ENCODE peak calls at places on chromosome 7, in ten cellular contexts. One of them, this sample, is unnamed.

GRCh38 chr7:116792813-116793212 is 69.6 kb upstream of the CAPZA2 start:
- DNase-seq in HEK293T: no peak
- DNase-seq in activated CD4-positive, alpha-beta T cell treated with anti-CD3 and anti-CD28 coated beads for 48 hours: no peak
- DNase-seq in NCI-H1105 treated with DMSO at 0.1 percent for 48 hours: no peak
- DNase-seq in brain microvascular endothelial cell: no peak
- DNase-seq in kidney tubule cell: no peak
- DNase-seq in stimulated activated naive CD8-positive, alpha-beta T cell treated with anti-CD3 and anti-CD28 coated beads, Interleukin-15, amount 100 ng/mL, for 72 hours: no peak
- DNase-seq in left ventricle myocardium inferior: no peak
- DNase-seq in EH: no peak
- DNase-seq in glutamatergic neuron: no peak
- DNase-seq in this sample: no peak

GRCh38 chr7:134071355-134072331 is 55.5 kb upstream of the LRGUK start:
- DNase-seq in NCI-H1105 treated with DMSO at 0.1 percent for 48 hours: no peak
- DNase-seq in glutamatergic neuron: no peak
- DNase-seq in activated CD4-positive, alpha-beta T cell treated with anti-CD3 and anti-CD28 coated beads for 48 hours: no peak
- DNase-seq in brain microvascular endothelial cell: no peak
- DNase-seq in stimulated activated naive CD8-positive, alpha-beta T cell treated with anti-CD3 and anti-CD28 coated beads, Interleukin-15, amount 100 ng/mL, for 72 hours: no peak
- DNase-seq in EH: no peak
- DNase-seq in kidney tubule cell: no peak
- DNase-seq in left ventricle myocardium inferior: no peak
- DNase-seq in HEK293T: no peak
- DNase-seq in this sample: no peak

GRCh38 chr7:81195033-81195432 is 276.2 kb upstream of the SEMA3C start:
- DNase-seq in brain microvascular endothelial cell: no peak
- DNase-seq in glutamatergic neuron: no peak
- DNase-seq in NCI-H1105 treated with DMSO at 0.1 percent for 48 hours: no peak
- DNase-seq in stimulated activated naive CD8-positive, alpha-beta T cell treated with anti-CD3 and anti-CD28 coated beads, Interleukin-15, amount 100 ng/mL, for 72 hours: no peak
- DNase-seq in left ventricle myocardium inferior: no peak
- DNase-seq in activated CD4-positive, alpha-beta T cell treated with anti-CD3 and anti-CD28 coated beads for 48 hours: no peak
- DNase-seq in kidney tubule cell: peak
- DNase-seq in EH: peak
- DNase-seq in HEK293T: no peak
- DNase-seq in this sample: no peak

GRCh38 chr7:142964502-142965246 is 2.5 kb upstream of the KEL start:
- DNase-seq in HEK293T: no peak
- DNase-seq in kidney tubule cell: peak
- DNase-seq in brain microvascular endothelial cell: peak
- DNase-seq in activated CD4-positive, alpha-beta T cell treated with anti-CD3 and anti-CD28 coated beads for 48 hours: no peak
- DNase-seq in stimulated activated naive CD8-positive, alpha-beta T cell treated with anti-CD3 and anti-CD28 coated beads, Interleukin-15, amount 100 ng/mL, for 72 hours: no peak
- DNase-seq in left ventricle myocardium inferior: no peak
- DNase-seq in EH: peak
- DNase-seq in glutamatergic neuron: no peak
- DNase-seq in NCI-H1105 treated with DMSO at 0.1 percent for 48 hours: no peak
- DNase-seq in this sample: no peak

GRCh38 chr7:38339953-38340819 is 66.8 kb upstream of the TARP start:
- DNase-seq in left ventricle myocardium inferior: no peak
- DNase-seq in activated CD4-positive, alpha-beta T cell treated with anti-CD3 and anti-CD28 coated beads for 48 hours: no peak
- DNase-seq in glutamatergic neuron: no peak
- DNase-seq in stimulated activated naive CD8-positive, alpha-beta T cell treated with anti-CD3 and anti-CD28 coated beads, Interleukin-15, amount 100 ng/mL, for 72 hours: no peak
- DNase-seq in kidney tubule cell: no peak
- DNase-seq in NCI-H1105 treated with DMSO at 0.1 percent for 48 hours: no peak
- DNase-seq in HEK293T: no peak
- DNase-seq in brain microvascular endothelial cell: no peak
- DNase-seq in EH: no peak
- DNase-seq in this sample: no peak

GRCh38 chr7:93006480-93007095 is 111.2 kb downstream of the SAMD9 start:
- DNase-seq in EH: no peak
- DNase-seq in brain microvascular endothelial cell: no peak
- DNase-seq in stimulated activated naive CD8-positive, alpha-beta T cell treated with anti-CD3 and anti-CD28 coated beads, Interleukin-15, amount 100 ng/mL, for 72 hours: no peak
- DNase-seq in activated CD4-positive, alpha-beta T cell treated with anti-CD3 and anti-CD28 coated beads for 48 hours: no peak
- DNase-seq in glutamatergic neuron: no peak
- DNase-seq in left ventricle myocardium inferior: no peak
- DNase-seq in NCI-H1105 treated with DMSO at 0.1 percent for 48 hours: no peak
- DNase-seq in kidney tubule cell: no peak
- DNase-seq in HEK293T: no peak
- DNase-seq in this sample: no peak

GRCh38 chr7:120993575-120994191 is 5.2 kb downstream of the CPED1 start:
- DNase-seq in brain microvascular endothelial cell: no peak
- DNase-seq in glutamatergic neuron: no peak
- DNase-seq in activated CD4-positive, alpha-beta T cell treated with anti-CD3 and anti-CD28 coated beads for 48 hours: no peak
- DNase-seq in left ventricle myocardium inferior: no peak
- DNase-seq in kidney tubule cell: peak
- DNase-seq in EH: peak
- DNase-seq in stimulated activated naive CD8-positive, alpha-beta T cell treated with anti-CD3 and anti-CD28 coated beads, Interleukin-15, amount 100 ng/mL, for 72 hours: no peak
- DNase-seq in NCI-H1105 treated with DMSO at 0.1 percent for 48 hours: no peak
- DNase-seq in HEK293T: no peak
- DNase-seq in this sample: no peak

GRCh38 chr7:101911800-101912705 is 94.6 kb downstream of the CUX1 start:
- DNase-seq in NCI-H1105 treated with DMSO at 0.1 percent for 48 hours: no peak
- DNase-seq in activated CD4-positive, alpha-beta T cell treated with anti-CD3 and anti-CD28 coated beads for 48 hours: no peak
- DNase-seq in glutamatergic neuron: peak
- DNase-seq in left ventricle myocardium inferior: peak
- DNase-seq in brain microvascular endothelial cell: no peak
- DNase-seq in stimulated activated naive CD8-positive, alpha-beta T cell treated with anti-CD3 and anti-CD28 coated beads, Interleukin-15, amount 100 ng/mL, for 72 hours: no peak
- DNase-seq in HEK293T: no peak
- DNase-seq in kidney tubule cell: peak
- DNase-seq in EH: peak
- DNase-seq in this sample: no peak

GRCh38 chr7:118129037-118129436 is 54.9 kb upstream of the LSM8 start:
- DNase-seq in activated CD4-positive, alpha-beta T cell treated with anti-CD3 and anti-CD28 coated beads for 48 hours: no peak
- DNase-seq in EH: no peak
- DNase-seq in NCI-H1105 treated with DMSO at 0.1 percent for 48 hours: no peak
- DNase-seq in stimulated activated naive CD8-positive, alpha-beta T cell treated with anti-CD3 and anti-CD28 coated beads, Interleukin-15, amount 100 ng/mL, for 72 hours: no peak
- DNase-seq in left ventricle myocardium inferior: no peak
- DNase-seq in HEK293T: no peak
- DNase-seq in kidney tubule cell: no peak
- DNase-seq in glutamatergic neuron: no peak
- DNase-seq in brain microvascular endothelial cell: no peak
- DNase-seq in this sample: no peak

GRCh38 chr7:24700446-24701044 is 56.7 kb downstream of the GSDME start:
- DNase-seq in NCI-H1105 treated with DMSO at 0.1 percent for 48 hours: no peak
- DNase-seq in stimulated activated naive CD8-positive, alpha-beta T cell treated with anti-CD3 and anti-CD28 coated beads, Interleukin-15, amount 100 ng/mL, for 72 hours: no peak
- DNase-seq in HEK293T: no peak
- DNase-seq in activated CD4-positive, alpha-beta T cell treated with anti-CD3 and anti-CD28 coated beads for 48 hours: no peak
- DNase-seq in left ventricle myocardium inferior: no peak
- DNase-seq in brain microvascular endothelial cell: no peak
- DNase-seq in glutamatergic neuron: peak
- DNase-seq in EH: peak
- DNase-seq in kidney tubule cell: peak
- DNase-seq in this sample: no peak

GRCh38 chr7:34036069-34036920 is 131.0 kb downstream of the BMPER start:
- DNase-seq in activated CD4-positive, alpha-beta T cell treated with anti-CD3 and anti-CD28 coated beads for 48 hours: no peak
- DNase-seq in left ventricle myocardium inferior: no peak
- DNase-seq in EH: no peak
- DNase-seq in brain microvascular endothelial cell: peak
- DNase-seq in stimulated activated naive CD8-positive, alpha-beta T cell treated with anti-CD3 and anti-CD28 coated beads, Interleukin-15, amount 100 ng/mL, for 72 hours: no peak
- DNase-seq in kidney tubule cell: peak
- DNase-seq in glutamatergic neuron: no peak
- DNase-seq in HEK293T: peak
- DNase-seq in NCI-H1105 treated with DMSO at 0.1 percent for 48 hours: peak
- DNase-seq in this sample: no peak

GRCh38 chr7:11130012-11130411 is 156.3 kb downstream of the PHF14 start:
- DNase-seq in glutamatergic neuron: no peak
- DNase-seq in NCI-H1105 treated with DMSO at 0.1 percent for 48 hours: no peak
- DNase-seq in EH: peak
- DNase-seq in kidney tubule cell: no peak
- DNase-seq in left ventricle myocardium inferior: no peak
- DNase-seq in activated CD4-positive, alpha-beta T cell treated with anti-CD3 and anti-CD28 coated beads for 48 hours: no peak
- DNase-seq in HEK293T: no peak
- DNase-seq in brain microvascular endothelial cell: peak
- DNase-seq in stimulated activated naive CD8-positive, alpha-beta T cell treated with anti-CD3 and anti-CD28 coated beads, Interleukin-15, amount 100 ng/mL, for 72 hours: peak
- DNase-seq in this sample: no peak

GRCh38 chr7:53485354-53485753 is 449.9 kb downstream of the POM121L12 start:
- DNase-seq in activated CD4-positive, alpha-beta T cell treated with anti-CD3 and anti-CD28 coated beads for 48 hours: no peak
- DNase-seq in HEK293T: no peak
- DNase-seq in NCI-H1105 treated with DMSO at 0.1 percent for 48 hours: no peak
- DNase-seq in glutamatergic neuron: no peak
- DNase-seq in left ventricle myocardium inferior: no peak
- DNase-seq in EH: no peak
- DNase-seq in stimulated activated naive CD8-positive, alpha-beta T cell treated with anti-CD3 and anti-CD28 coated beads, Interleukin-15, amount 100 ng/mL, for 72 hours: no peak
- DNase-seq in brain microvascular endothelial cell: no peak
- DNase-seq in kidney tubule cell: no peak
- DNase-seq in this sample: no peak

GRCh38 chr7:35519971-35520809 is 174.7 kb downstream of the HERPUD2 start:
- DNase-seq in stimulated activated naive CD8-positive, alpha-beta T cell treated with anti-CD3 and anti-CD28 coated beads, Interleukin-15, amount 100 ng/mL, for 72 hours: peak
- DNase-seq in activated CD4-positive, alpha-beta T cell treated with anti-CD3 and anti-CD28 coated beads for 48 hours: peak
- DNase-seq in HEK293T: peak
- DNase-seq in kidney tubule cell: peak
- DNase-seq in NCI-H1105 treated with DMSO at 0.1 percent for 48 hours: peak
- DNase-seq in glutamatergic neuron: peak
- DNase-seq in EH: peak
- DNase-seq in brain microvascular endothelial cell: peak
- DNase-seq in left ventricle myocardium inferior: peak
- DNase-seq in this sample: peak

GRCh38 chr7:145082366-145083240 is 246.8 kb upstream of the TPK1 start:
- DNase-seq in brain microvascular endothelial cell: no peak
- DNase-seq in EH: no peak
- DNase-seq in HEK293T: no peak
- DNase-seq in activated CD4-positive, alpha-beta T cell treated with anti-CD3 and anti-CD28 coated beads for 48 hours: no peak
- DNase-seq in glutamatergic neuron: peak
- DNase-seq in kidney tubule cell: no peak
- DNase-seq in NCI-H1105 treated with DMSO at 0.1 percent for 48 hours: peak
- DNase-seq in stimulated activated naive CD8-positive, alpha-beta T cell treated with anti-CD3 and anti-CD28 coated beads, Interleukin-15, amount 100 ng/mL, for 72 hours: no peak
- DNase-seq in left ventricle myocardium inferior: no peak
- DNase-seq in this sample: no peak

GRCh38 chr7:95476904-95477594 is 8.7 kb upstream of the ASB4 start:
- DNase-seq in HEK293T: peak
- DNase-seq in brain microvascular endothelial cell: peak
- DNase-seq in NCI-H1105 treated with DMSO at 0.1 percent for 48 hours: peak
- DNase-seq in left ventricle myocardium inferior: peak
- DNase-seq in stimulated activated naive CD8-positive, alpha-beta T cell treated with anti-CD3 and anti-CD28 coated beads, Interleukin-15, amount 100 ng/mL, for 72 hours: peak
- DNase-seq in kidney tubule cell: peak
- DNase-seq in EH: peak
- DNase-seq in glutamatergic neuron: peak
- DNase-seq in activated CD4-positive, alpha-beta T cell treated with anti-CD3 and anti-CD28 coated beads for 48 hours: peak
- DNase-seq in this sample: peak

GRCh38 chr7:82098410-82098809 is 328.6 kb upstream of the HGF start:
- DNase-seq in EH: no peak
- DNase-seq in brain microvascular endothelial cell: no peak
- DNase-seq in kidney tubule cell: no peak
- DNase-seq in stimulated activated naive CD8-positive, alpha-beta T cell treated with anti-CD3 and anti-CD28 coated beads, Interleukin-15, amount 100 ng/mL, for 72 hours: no peak
- DNase-seq in glutamatergic neuron: no peak
- DNase-seq in left ventricle myocardium inferior: no peak
- DNase-seq in activated CD4-positive, alpha-beta T cell treated with anti-CD3 and anti-CD28 coated beads for 48 hours: no peak
- DNase-seq in HEK293T: peak
- DNase-seq in NCI-H1105 treated with DMSO at 0.1 percent for 48 hours: no peak
- DNase-seq in this sample: no peak

GRCh38 chr7:20340839-20341238 is 10.1 kb downstream of the ITGB8 start:
- DNase-seq in NCI-H1105 treated with DMSO at 0.1 percent for 48 hours: no peak
- DNase-seq in HEK293T: no peak
- DNase-seq in stimulated activated naive CD8-positive, alpha-beta T cell treated with anti-CD3 and anti-CD28 coated beads, Interleukin-15, amount 100 ng/mL, for 72 hours: no peak
- DNase-seq in brain microvascular endothelial cell: no peak
- DNase-seq in kidney tubule cell: peak
- DNase-seq in EH: no peak
- DNase-seq in left ventricle myocardium inferior: no peak
- DNase-seq in glutamatergic neuron: no peak
- DNase-seq in activated CD4-positive, alpha-beta T cell treated with anti-CD3 and anti-CD28 coated beads for 48 hours: no peak
- DNase-seq in this sample: no peak

GRCh38 chr7:35277359-35277758 is 23.5 kb upstream of the TBX20 start:
- DNase-seq in brain microvascular endothelial cell: no peak
- DNase-seq in NCI-H1105 treated with DMSO at 0.1 percent for 48 hours: no peak
- DNase-seq in kidney tubule cell: no peak
- DNase-seq in HEK293T: no peak
- DNase-seq in left ventricle myocardium inferior: no peak
- DNase-seq in stimulated activated naive CD8-positive, alpha-beta T cell treated with anti-CD3 and anti-CD28 coated beads, Interleukin-15, amount 100 ng/mL, for 72 hours: no peak
- DNase-seq in activated CD4-positive, alpha-beta T cell treated with anti-CD3 and anti-CD28 coated beads for 48 hours: no peak
- DNase-seq in EH: no peak
- DNase-seq in glutamatergic neuron: no peak
- DNase-seq in this sample: no peak

GRCh38 chr7:130758429-130759056 is 24.5 kb upstream of the KLF14 start:
- DNase-seq in left ventricle myocardium inferior: no peak
- DNase-seq in activated CD4-positive, alpha-beta T cell treated with anti-CD3 and anti-CD28 coated beads for 48 hours: no peak
- DNase-seq in EH: peak
- DNase-seq in brain microvascular endothelial cell: no peak
- DNase-seq in NCI-H1105 treated with DMSO at 0.1 percent for 48 hours: peak
- DNase-seq in kidney tubule cell: peak
- DNase-seq in stimulated activated naive CD8-positive, alpha-beta T cell treated with anti-CD3 and anti-CD28 coated beads, Interleukin-15, amount 100 ng/mL, for 72 hours: no peak
- DNase-seq in glutamatergic neuron: no peak
- DNase-seq in HEK293T: peak
- DNase-seq in this sample: no peak

GRCh38 chr7:99128076-99128950 is 15.6 kb downstream of the SMURF1 start:
- DNase-seq in activated CD4-positive, alpha-beta T cell treated with anti-CD3 and anti-CD28 coated beads for 48 hours: no peak
- DNase-seq in glutamatergic neuron: no peak
- DNase-seq in brain microvascular endothelial cell: peak
- DNase-seq in NCI-H1105 treated with DMSO at 0.1 percent for 48 hours: peak
- DNase-seq in HEK293T: no peak
- DNase-seq in EH: peak
- DNase-seq in left ventricle myocardium inferior: no peak
- DNase-seq in kidney tubule cell: no peak
- DNase-seq in stimulated activated naive CD8-positive, alpha-beta T cell treated with anti-CD3 and anti-CD28 coated beads, Interleukin-15, amount 100 ng/mL, for 72 hours: no peak
- DNase-seq in this sample: no peak

GRCh38 chr7:70645876-70646336 is 486.0 kb upstream of the GALNT17 start:
- DNase-seq in kidney tubule cell: no peak
- DNase-seq in left ventricle myocardium inferior: no peak
- DNase-seq in NCI-H1105 treated with DMSO at 0.1 percent for 48 hours: no peak
- DNase-seq in glutamatergic neuron: no peak
- DNase-seq in stimulated activated naive CD8-positive, alpha-beta T cell treated with anti-CD3 and anti-CD28 coated beads, Interleukin-15, amount 100 ng/mL, for 72 hours: no peak
- DNase-seq in EH: no peak
- DNase-seq in activated CD4-positive, alpha-beta T cell treated with anti-CD3 and anti-CD28 coated beads for 48 hours: no peak
- DNase-seq in HEK293T: no peak
- DNase-seq in brain microvascular endothelial cell: no peak
- DNase-seq in this sample: no peak

This sample was measured in ecto neural progenitor cell.